ENCODE peak calls at places on chromosomes 2 and 18, in four cellular contexts. W is PC-3, Y is astrocyte, R is cardiac muscle cell. O is an unnamed sample.

GRCh38 chr18:13368080-13368813 is 149.7 kb downstream of the LDLRAD4 start:
- DNase-seq in Y (no peak), R (no peak), W (no peak), O (no peak)

GRCh38 chr2:930935-931334 is 19.7 kb upstream of the SNTG2 start:
- DNase-seq in W (no peak), R (no peak), Y (no peak), O (no peak)

GRCh38 chr2:46848446-46848845 is 67.2 kb downstream of the MCFD2 start:
- DNase-seq in W (no peak), R (no peak), Y (no peak), O (peak; percentile 50)

GRCh38 chr2:191635333-191636234 is 42.4 kb upstream of the NABP1 start:
- DNase-seq in W (peak; percentile 85), Y (peak; percentile 95), R (peak; percentile 67), O (peak; percentile 85)

GRCh38 chr2:100405403-100406119 is 11.9 kb downstream of the CHST10 start:
- DNase-seq in Y (no peak), W (no peak), R (no peak), O (no peak)

GRCh38 chr18:35122586-35123224 is 81.5 kb downstream of the MAPRE2 start:
- DNase-seq in W (no peak), Y (no peak), R (no peak), O (no peak)

GRCh38 chr18:2935438-2936192 is 77.3 kb downstream of the LPIN2 start:
- DNase-seq in Y (no peak), R (peak; percentile 30), W (no peak), O (peak; percentile 31)

GRCh38 chr2:30282081-30282480 is 50.7 kb downstream of the LBH start:
- DNase-seq in R (no peak), Y (no peak), W (no peak), O (no peak)

GRCh38 chr18:6414118-6414722 is 491 bp downstream of the L3MBTL4 start:
- DNase-seq in W (peak; percentile 16), R (peak; percentile 23), Y (no peak), O (peak; percentile 36)

GRCh38 chr2:67476808-67477790 is 80.0 kb downstream of the ETAA1 start:
- DNase-seq in W (peak; percentile 76), R (peak; percentile 75), Y (peak; percentile 41), O (peak; percentile 59)

GRCh38 chr2:68039317-68039716 is 23.5 kb downstream of the C1D start:
- DNase-seq in Y (no peak), W (no peak), R (no peak), O (no peak)

GRCh38 chr2:201363857-201364560 is 6.9 kb upstream of the FLACC1 start:
- DNase-seq in R (peak; percentile 73), W (peak; percentile 84), Y (peak; percentile 25), O (peak; percentile 78)

GRCh38 chr2:170812716-170813585 is 3.7 kb upstream of the GAD1 start:
- DNase-seq in R (peak; percentile 95), W (peak; percentile 94), Y (peak; percentile 56), O (peak; percentile 99)

GRCh38 chr18:79283341-79283879 is 112.3 kb upstream of the NFATC1 start:
- DNase-seq in W (no peak), R (no peak), Y (no peak), O (no peak)

GRCh38 chr18:62186656-62187542 is at the start of the genes PIGN and RELCH:
- DNase-seq in Y (peak; percentile 94), R (peak; percentile 99), W (peak; percentile 98), O (peak; percentile 99)

GRCh38 chr2:95058989-95059601 is 33.6 kb downstream of the MAL start:
- DNase-seq in R (no peak), W (no peak), Y (no peak), O (no peak)

GRCh38 chr2:73232471-73233153 is 427 bp downstream of the PRADC1 start:
- DNase-seq in W (peak; percentile 13), R (no peak), Y (no peak), O (peak; percentile 32)

GRCh38 chr2:6308986-6309385 is 556.7 kb downstream of the CMPK2 start:
- DNase-seq in R (no peak), Y (no peak), W (no peak), O (no peak)

GRCh38 chr2:204160991-204161390 is 224.4 kb downstream of the ICOS start:
- DNase-seq in Y (no peak), W (no peak), R (no peak), O (no peak)

GRCh38 chr2:109727929-109728447 is 66.1 kb upstream of the RGPD5 start:
- DNase-seq in Y (no peak), W (no peak), R (no peak), O (no peak)

GRCh38 chr18:51330739-51331138 is 133.3 kb upstream of the MEX3C start:
- DNase-seq in W (no peak), R (no peak), Y (no peak), O (no peak)

GRCh38 chr2:237687666-237688065 is 60.3 kb downstream of the LRRFIP1 start:
- DNase-seq in W (peak; percentile 93), R (peak; percentile 97), Y (peak; percentile 100), O (peak; percentile 100)

GRCh38 chr2:108575132-108575966 is 41.1 kb downstream of the LIMS1 start:
- DNase-seq in R (peak; percentile 55), W (peak; percentile 58), Y (peak; percentile 93), O (peak; percentile 85)

GRCh38 chr2:147002256-147002655 is 842.6 kb upstream of the ACVR2A start:
- DNase-seq in W (no peak), R (no peak), Y (no peak), O (no peak)

GRCh38 chr18:48784654-48785053 is 166.1 kb downstream of the SMAD7 start:
- DNase-seq in Y (no peak), W (no peak), R (no peak), O (no peak)

GRCh38 chr2:114728372-114728771 is 285.9 kb downstream of the DPP10 start:
- DNase-seq in Y (no peak), W (no peak), R (no peak), O (no peak)

GRCh38 chr18:48197819-48198218 is 211.4 kb downstream of the ZBTB7C start:
- DNase-seq in W (no peak), R (no peak), Y (no peak), O (peak; percentile 10)

GRCh38 chr2:25275575-25275965 is 66.2 kb downstream of the DNMT3A start:
- DNase-seq in R (no peak), Y (no peak), W (no peak), O (no peak)

DNA sequence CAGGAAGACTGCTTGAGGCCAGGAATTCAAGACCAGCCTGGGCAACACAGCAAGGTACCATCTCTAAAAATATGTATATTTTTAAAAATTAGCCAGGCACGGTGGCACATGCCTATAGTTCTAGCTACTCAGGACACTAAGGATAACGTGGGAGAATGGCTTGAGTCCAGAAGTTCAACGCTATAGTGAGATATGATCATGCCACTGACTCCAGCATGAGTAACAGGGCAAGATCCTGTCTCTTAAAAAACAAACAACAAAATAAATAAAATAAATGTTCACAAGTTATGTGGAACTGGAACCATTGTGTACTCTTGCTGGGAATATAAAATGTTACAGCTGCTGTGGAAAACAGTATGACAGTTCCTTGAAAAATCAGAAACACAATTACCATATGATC is 47.2 kb downstream of the USP34 start:
- DNase-seq in Y (peak; percentile 26), W (peak; percentile 94), R (peak; percentile 43), O (peak; percentile 59)
- H3K4me1 ChIP-seq in Y (peaks cover 8% of the 10 kb centered on the region), W (peaks cover 42% of the 10 kb centered on the region), R (peaks cover 24% of the 10 kb centered on the region), O (peaks cover 10% of the 10 kb centered on the region)

GRCh38 chr18:52869942-52870907 is 530.2 kb downstream of the DCC start:
- DNase-seq in Y (no peak), R (no peak), W (no peak), O (no peak)
- H3K4me3 ChIP-seq in Y (no peak overlapping the region), R (no peak overlapping the region), W (no peak overlapping the region), O (no peak overlapping the region)

GRCh38 chr2:20077411-20077940 is 26.0 kb upstream of the LAPTM4A start:
- DNase-seq in W (no peak), Y (no peak), R (no peak), O (no peak)

GRCh38 chr2:20074001-20074648 is 22.7 kb upstream of the LAPTM4A start:
- DNase-seq in R (peak; percentile 78), Y (no peak), W (no peak), O (no peak)

GRCh38 chr2:20079546-20080115 is 28.2 kb upstream of the LAPTM4A start:
- DNase-seq in W (no peak), Y (no peak), R (no peak), O (no peak)

GRCh38 chr2:20074901-20075300 is 23.5 kb upstream of the LAPTM4A start:
- DNase-seq in W (no peak), Y (no peak), R (no peak), O (no peak)

GRCh38 chr2:20076757-20077156 is 25.3 kb upstream of the LAPTM4A start:
- DNase-seq in Y (no peak), R (no peak), W (no peak), O (no peak)
- H3K27ac ChIP-seq in Y (no peak overlapping the region), R (no peak overlapping the region), W (no peak overlapping the region), O (no peak overlapping the region)

GRCh38 chr2:66438498-66439290 is 3.8 kb downstream of the MEIS1 start:
- DNase-seq in Y (no peak), W (no peak), R (no peak), O (peak; percentile 48)
- H3K4me1 ChIP-seq in Y (peaks cover 15% of the 10 kb centered on the region), W (no peaks in the 10 kb centered on the region), R (peaks cover 24% of the 10 kb centered on the region), O (peaks cover 29% of the 10 kb centered on the region)

O was measured in GM23248.